ENCODE peak calls at places on chromosomes 4 and X, in seven cellular contexts. One of them, this sample, is unnamed.

GRCh38 chr4:101421393-101421792 is 74.1 kb upstream of the PPP3CA start:
- DNase-seq in body of pancreas: no peak
- DNase-seq in K562: no peak
- DNase-seq in left lung: no peak
- DNase-seq in GM12878: no peak
- DNase-seq in endothelial cell of umbilical vein: no peak
- DNase-seq in neural progenitor cell: no peak
- DNase-seq in this sample: no peak

GRCh38 chr4:115219315-115219840 is 106.0 kb upstream of the NDST4 start:
- DNase-seq in body of pancreas: no peak
- DNase-seq in K562: no peak
- DNase-seq in left lung: no peak
- DNase-seq in GM12878: no peak
- DNase-seq in endothelial cell of umbilical vein: no peak
- DNase-seq in neural progenitor cell: no peak
- DNase-seq in this sample: no peak

GRCh38 chrX:48045410-48046311 is 25.8 kb downstream of the ZNF630 start:
- DNase-seq in body of pancreas: peak
- DNase-seq in K562: no peak
- DNase-seq in left lung: no peak
- DNase-seq in GM12878: no peak
- DNase-seq in endothelial cell of umbilical vein: peak
- DNase-seq in neural progenitor cell: no peak
- DNase-seq in this sample: no peak

GRCh38 chr4:177442623-177443155 is 452 bp upstream of the AGA start:
- DNase-seq in body of pancreas: peak
- DNase-seq in K562: no peak
- DNase-seq in left lung: no peak
- DNase-seq in GM12878: peak
- DNase-seq in endothelial cell of umbilical vein: no peak
- DNase-seq in neural progenitor cell: no peak
- DNase-seq in this sample: no peak

GRCh38 chrX:43958529-43958928 is 14.7 kb downstream of the NDP start:
- DNase-seq in body of pancreas: peak
- DNase-seq in K562: peak
- DNase-seq in left lung: no peak
- DNase-seq in GM12878: peak
- DNase-seq in endothelial cell of umbilical vein: peak
- DNase-seq in neural progenitor cell: peak
- DNase-seq in this sample: peak

GRCh38 chr4:1419708-1420107 is 13.5 kb upstream of the NKX1-1 start:
- DNase-seq in body of pancreas: no peak
- DNase-seq in K562: peak
- DNase-seq in left lung: peak
- DNase-seq in GM12878: no peak
- DNase-seq in endothelial cell of umbilical vein: no peak
- DNase-seq in neural progenitor cell: no peak
- DNase-seq in this sample: no peak

GRCh38 chrX:138986235-138986634 is 274.7 kb upstream of the FGF13 start:
- DNase-seq in body of pancreas: no peak
- DNase-seq in K562: no peak
- DNase-seq in left lung: no peak
- DNase-seq in GM12878: no peak
- DNase-seq in endothelial cell of umbilical vein: no peak
- DNase-seq in neural progenitor cell: no peak
- DNase-seq in this sample: no peak

GRCh38 chr4:154329939-154330338 is 161.7 kb downstream of the DCHS2 start:
- DNase-seq in body of pancreas: no peak
- DNase-seq in K562: no peak
- DNase-seq in left lung: no peak
- DNase-seq in GM12878: no peak
- DNase-seq in endothelial cell of umbilical vein: no peak
- DNase-seq in neural progenitor cell: no peak
- DNase-seq in this sample: peak

GRCh38 chr4:56698329-56698728 is 17.2 kb upstream of the HOPX start:
- DNase-seq in body of pancreas: no peak
- DNase-seq in K562: no peak
- DNase-seq in left lung: no peak
- DNase-seq in GM12878: no peak
- DNase-seq in endothelial cell of umbilical vein: no peak
- DNase-seq in neural progenitor cell: no peak
- DNase-seq in this sample: peak

GRCh38 chrX:49077941-49078340 is 1.7 kb downstream of the WDR45 start:
- DNase-seq in body of pancreas: no peak
- DNase-seq in K562: no peak
- DNase-seq in left lung: no peak
- DNase-seq in GM12878: no peak
- DNase-seq in endothelial cell of umbilical vein: no peak
- DNase-seq in neural progenitor cell: no peak
- DNase-seq in this sample: no peak

GRCh38 chrX:41027388-41027787 is 57.9 kb upstream of the USP9X start:
- DNase-seq in body of pancreas: no peak
- DNase-seq in K562: no peak
- DNase-seq in left lung: no peak
- DNase-seq in GM12878: no peak
- DNase-seq in endothelial cell of umbilical vein: no peak
- DNase-seq in neural progenitor cell: peak
- DNase-seq in this sample: peak

GRCh38 chr4:145061325-145061920 is 36.6 kb downstream of the ANAPC10 start:
- DNase-seq in body of pancreas: no peak
- DNase-seq in K562: peak
- DNase-seq in left lung: no peak
- DNase-seq in GM12878: no peak
- DNase-seq in endothelial cell of umbilical vein: peak
- DNase-seq in neural progenitor cell: peak
- DNase-seq in this sample: peak

GRCh38 chrX:74449322-74449936 is 28.1 kb downstream of the SLC16A2 start:
- DNase-seq in body of pancreas: peak
- DNase-seq in K562: no peak
- DNase-seq in left lung: no peak
- DNase-seq in GM12878: no peak
- DNase-seq in endothelial cell of umbilical vein: no peak
- DNase-seq in neural progenitor cell: no peak
- DNase-seq in this sample: no peak

GRCh38 chrX:7170903-7171302 is 22.9 kb upstream of the PUDP start:
- DNase-seq in body of pancreas: peak
- DNase-seq in K562: peak
- DNase-seq in left lung: no peak
- DNase-seq in GM12878: no peak
- DNase-seq in endothelial cell of umbilical vein: peak
- DNase-seq in neural progenitor cell: no peak
- DNase-seq in this sample: peak

GRCh38 chrX:33840176-33840575 is 291.9 kb downstream of the FAM47A start:
- DNase-seq in body of pancreas: no peak
- DNase-seq in K562: no peak
- DNase-seq in left lung: no peak
- DNase-seq in GM12878: no peak
- DNase-seq in endothelial cell of umbilical vein: no peak
- DNase-seq in neural progenitor cell: peak
- DNase-seq in this sample: peak

GRCh38 chr4:133151681-133152329 is 2.7 kb downstream of the PCDH10 start:
- DNase-seq in body of pancreas: no peak
- DNase-seq in K562: no peak
- DNase-seq in left lung: peak
- DNase-seq in GM12878: no peak
- DNase-seq in endothelial cell of umbilical vein: peak
- DNase-seq in neural progenitor cell: peak
- DNase-seq in this sample: peak

GRCh38 chr4:98938386-98938785 is 9.5 kb upstream of the EIF4E start:
- DNase-seq in body of pancreas: no peak
- DNase-seq in K562: no peak
- DNase-seq in left lung: no peak
- DNase-seq in GM12878: no peak
- DNase-seq in endothelial cell of umbilical vein: no peak
- DNase-seq in neural progenitor cell: no peak
- DNase-seq in this sample: no peak

GRCh38 chr4:98939892-98940298 is 11.0 kb upstream of the EIF4E start:
- DNase-seq in body of pancreas: no peak
- DNase-seq in K562: peak
- DNase-seq in left lung: no peak
- DNase-seq in GM12878: no peak
- DNase-seq in endothelial cell of umbilical vein: peak
- DNase-seq in neural progenitor cell: peak
- DNase-seq in this sample: peak

GRCh38 chr4:98935633-98936032 is 6.7 kb upstream of the EIF4E start:
- DNase-seq in body of pancreas: no peak
- DNase-seq in K562: no peak
- DNase-seq in left lung: no peak
- DNase-seq in GM12878: no peak
- DNase-seq in endothelial cell of umbilical vein: no peak
- DNase-seq in neural progenitor cell: no peak
- DNase-seq in this sample: no peak

GRCh38 chr4:98939446-98939845 is 10.5 kb upstream of the EIF4E start:
- DNase-seq in body of pancreas: no peak
- DNase-seq in K562: no peak
- DNase-seq in left lung: no peak
- DNase-seq in GM12878: no peak
- DNase-seq in endothelial cell of umbilical vein: no peak
- DNase-seq in neural progenitor cell: no peak
- DNase-seq in this sample: no peak

GRCh38 chr4:98937977-98938376 is 9.0 kb upstream of the EIF4E start:
- DNase-seq in body of pancreas: no peak
- DNase-seq in K562: no peak
- DNase-seq in left lung: no peak
- DNase-seq in GM12878: no peak
- DNase-seq in endothelial cell of umbilical vein: no peak
- DNase-seq in neural progenitor cell: no peak
- DNase-seq in this sample: no peak
- H3K27ac ChIP-seq in body of pancreas: no peak
- H3K27ac ChIP-seq in K562: no peak
- H3K27ac ChIP-seq in left lung: no peak
- H3K27ac ChIP-seq in GM12878: no peak
- H3K27ac ChIP-seq in endothelial cell of umbilical vein: no peak
- H3K27ac ChIP-seq in neural progenitor cell: no peak
- H3K27ac ChIP-seq in this sample: no peak

GRCh38 chrX:30241724-30242415 is at the start of gene MAGEB4:
- DNase-seq in body of pancreas: no peak
- DNase-seq in K562: no peak
- DNase-seq in left lung: no peak
- DNase-seq in GM12878: no peak
- DNase-seq in endothelial cell of umbilical vein: no peak
- DNase-seq in neural progenitor cell: peak
- DNase-seq in this sample: no peak

GRCh38 chrX:30248854-30249253 is 1.9 kb downstream of the MAGEB1 start:
- DNase-seq in body of pancreas: no peak
- DNase-seq in K562: no peak
- DNase-seq in left lung: no peak
- DNase-seq in GM12878: peak
- DNase-seq in endothelial cell of umbilical vein: no peak
- DNase-seq in neural progenitor cell: no peak
- DNase-seq in this sample: no peak

GRCh38 chrX:30246769-30247489 is at the start of gene MAGEB1:
- DNase-seq in body of pancreas: no peak
- DNase-seq in K562: peak
- DNase-seq in left lung: no peak
- DNase-seq in GM12878: no peak
- DNase-seq in endothelial cell of umbilical vein: no peak
- DNase-seq in neural progenitor cell: peak
- DNase-seq in this sample: no peak
- TF ChIP-seq CTCF in body of pancreas: no peak
- TF ChIP-seq CTCF in K562: peak
- TF ChIP-seq CTCF in left lung: no peak
- TF ChIP-seq CTCF in GM12878: no peak
- TF ChIP-seq CTCF in endothelial cell of umbilical vein: no peak
- TF ChIP-seq CTCF in neural progenitor cell: no peak
- TF ChIP-seq CTCF in this sample: no peak

DNA sequence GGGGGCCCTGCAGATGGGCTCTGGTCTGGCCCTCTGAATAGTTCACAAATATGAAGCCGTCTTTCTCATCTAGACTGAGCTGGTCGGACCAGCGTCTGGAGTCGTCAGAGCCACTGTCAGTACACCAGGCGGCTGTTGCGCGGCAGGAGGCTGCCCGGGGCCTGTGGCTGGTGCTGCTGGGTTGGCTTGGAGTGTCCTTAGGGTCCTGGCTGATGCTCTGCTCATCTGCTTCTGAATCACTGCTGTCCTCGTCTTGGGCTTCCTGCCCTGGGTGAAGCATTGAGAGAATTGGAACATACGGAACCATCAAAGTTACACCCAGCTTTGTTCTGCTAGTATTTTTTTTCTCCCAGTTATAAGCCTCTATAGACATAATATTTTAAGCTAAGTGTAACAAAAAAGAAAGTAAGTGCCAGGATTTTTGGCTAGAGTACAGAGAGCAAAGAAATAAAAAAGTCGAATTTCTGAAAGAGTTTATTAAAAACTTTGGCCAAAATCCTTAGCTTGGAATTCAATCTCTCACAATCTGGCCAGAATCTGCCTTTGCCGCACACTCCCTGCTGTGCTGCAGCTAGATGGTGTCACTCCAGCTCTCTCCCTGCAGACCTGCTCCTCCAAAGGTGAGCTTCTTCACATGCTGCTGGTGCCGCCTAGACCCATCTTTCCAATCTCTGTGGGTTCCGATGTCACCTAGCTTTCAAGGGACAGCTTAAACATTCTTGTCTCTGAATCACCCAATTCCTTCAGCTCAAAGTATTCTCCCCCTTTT is 96.2 kb downstream of the CDS1 start:
- DNase-seq in body of pancreas: no peak
- DNase-seq in K562: no peak
- DNase-seq in left lung: no peak
- DNase-seq in GM12878: no peak
- DNase-seq in endothelial cell of umbilical vein: no peak
- DNase-seq in neural progenitor cell: no peak
- DNase-seq in this sample: no peak
- H3K27ac ChIP-seq in body of pancreas: no peak
- H3K27ac ChIP-seq in K562: no peak
- H3K27ac ChIP-seq in left lung: no peak
- H3K27ac ChIP-seq in GM12878: no peak
- H3K27ac ChIP-seq in endothelial cell of umbilical vein: no peak
- H3K27ac ChIP-seq in neural progenitor cell: no peak
- H3K27ac ChIP-seq in this sample: no peak

DNA sequence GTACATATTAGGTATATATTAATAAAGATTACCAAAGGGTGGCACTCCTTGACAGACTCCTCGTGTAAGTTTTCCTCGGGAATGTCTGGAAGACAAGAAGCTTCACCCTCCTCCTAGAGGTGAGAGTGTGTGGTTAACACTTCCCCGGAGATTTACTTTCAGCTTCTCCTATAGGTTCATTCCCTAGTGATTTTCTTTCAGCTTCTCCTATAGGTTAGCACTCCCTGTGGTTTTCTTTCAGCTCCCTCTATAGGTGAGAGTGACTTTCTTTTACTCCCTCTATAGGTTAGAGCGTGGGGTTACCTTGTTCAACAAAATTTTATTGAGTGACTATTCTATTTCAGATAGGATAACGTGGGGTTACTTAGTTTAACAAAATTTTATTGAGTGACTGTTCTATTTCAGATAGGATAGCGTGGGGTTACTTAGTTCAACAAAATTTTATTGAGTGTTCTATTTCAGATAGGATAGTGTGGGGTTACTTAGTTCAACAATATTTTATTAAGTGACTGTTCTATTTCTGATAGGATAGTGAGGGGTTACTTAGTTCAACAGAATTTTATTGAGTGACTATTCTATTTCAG is 106.0 kb upstream of the PLAC1 start:
- DNase-seq in body of pancreas: no peak
- DNase-seq in K562: peak
- DNase-seq in left lung: no peak
- DNase-seq in GM12878: no peak
- DNase-seq in endothelial cell of umbilical vein: peak
- DNase-seq in neural progenitor cell: peak
- DNase-seq in this sample: no peak
- TF ChIP-seq CTCF in body of pancreas: no peak
- TF ChIP-seq CTCF in K562: peak
- TF ChIP-seq CTCF in left lung: no peak
- TF ChIP-seq CTCF in GM12878: peak
- TF ChIP-seq CTCF in endothelial cell of umbilical vein: peak
- TF ChIP-seq CTCF in neural progenitor cell: peak
- TF ChIP-seq CTCF in this sample: peak

GRCh38 chr4:139575072-139575471 is 19.1 kb upstream of the SETD7 start:
- DNase-seq in body of pancreas: no peak
- DNase-seq in K562: no peak
- DNase-seq in left lung: no peak
- DNase-seq in GM12878: no peak
- DNase-seq in endothelial cell of umbilical vein: no peak
- DNase-seq in neural progenitor cell: no peak
- DNase-seq in this sample: no peak
- H3K27ac ChIP-seq in body of pancreas: no peak
- H3K27ac ChIP-seq in K562: no peak
- H3K27ac ChIP-seq in left lung: no peak
- H3K27ac ChIP-seq in GM12878: no peak
- H3K27ac ChIP-seq in endothelial cell of umbilical vein: no peak
- H3K27ac ChIP-seq in neural progenitor cell: no peak
- H3K27ac ChIP-seq in this sample: no peak

This sample was measured in cardiac muscle cell.